ENCODE peak calls at places on chromosomes 11 and 22, in four cellular contexts. P is coronary artery, Q is mucosa of gallbladder, B is kidney. T is an unnamed sample.
A peak's percentile ranks its signal among the peaks of the same experiment; 100 is the strongest.

GRCh38 chr22:26043031-26043430 is 126.2 kb upstream of the SEZ6L start:
- DNase-seq in P (no peak), Q (no peak), B (no peak), T (no peak)

GRCh38 chr22:46734830-46735453 is 3.1 kb downstream of the CERK start:
- DNase-seq in P (no peak), Q (no peak), B (no peak), T (no peak)

GRCh38 chr11:23797624-23798419 is 699.0 kb upstream of the LUZP2 start:
- DNase-seq in P (no peak), Q (no peak), B (no peak), T (no peak)

GRCh38 chr22:43474161-43475101 is 62.6 kb downstream of the MPPED1 start:
- DNase-seq in P (no peak), Q (no peak), B (peak; percentile 71), T (peak; percentile 83)

GRCh38 chr11:100674212-100674611 is 12.9 kb upstream of the ARHGAP42 start:
- DNase-seq in P (no peak), Q (no peak), B (no peak), T (no peak)

GRCh38 chr11:11414996-11415395 is 61.9 kb upstream of the CSNK2A3 start:
- DNase-seq in P (no peak), Q (no peak), B (no peak), T (no peak)

GRCh38 chr11:9330387-9331384 is 16.3 kb upstream of the TMEM41B start:
- DNase-seq in P (no peak), Q (no peak), B (no peak), T (no peak)

GRCh38 chr11:7457211-7457610 is 28.1 kb upstream of the OLFML1 start:
- DNase-seq in P (no peak), Q (peak; percentile 16), B (no peak), T (no peak)

GRCh38 chr22:41240377-41241132 is at the start of gene CHADL:
- DNase-seq in P (no peak), Q (no peak), B (no peak), T (no peak)

GRCh38 chr11:77467993-77468392 is 5.9 kb downstream of the PAK1 start:
- DNase-seq in P (no peak), Q (no peak), B (no peak), T (no peak)

T was measured in left lobe of liver.